ENCODE peak calls at places on chromosomes 1 and 21, in four cellular contexts. One of them, this sample, is unnamed.

GRCh38 chr21:44199448-44199847 is 41.3 kb downstream of the ICOSLG start:
- DNase-seq in GM12878: no peak
- DNase-seq in K562: no peak
- DNase-seq in HL-60: no peak
- DNase-seq in this sample: no peak

GRCh38 chr1:155071701-155072100 is 6.9 kb upstream of the EFNA3 start:
- DNase-seq in GM12878: no peak
- DNase-seq in K562: no peak
- DNase-seq in HL-60: no peak
- DNase-seq in this sample: no peak

GRCh38 chr1:212147581-212148033 is 112.1 kb downstream of the DTL start:
- DNase-seq in GM12878: no peak
- DNase-seq in K562: peak; percentile 51
- DNase-seq in HL-60: no peak
- DNase-seq in this sample: no peak

GRCh38 chr1:47934243-47934805 is 62.9 kb downstream of the TRABD2B start:
- DNase-seq in GM12878: no peak
- DNase-seq in K562: no peak
- DNase-seq in HL-60: no peak
- DNase-seq in this sample: no peak

GRCh38 chr1:10143961-10144485 is 66.3 kb upstream of the KIF1B start:
- DNase-seq in GM12878: no peak
- DNase-seq in K562: no peak
- DNase-seq in HL-60: no peak
- DNase-seq in this sample: no peak

GRCh38 chr21:36603221-36603620 is 95.7 kb upstream of the SIM2 start:
- DNase-seq in GM12878: no peak
- DNase-seq in K562: no peak
- DNase-seq in HL-60: no peak
- DNase-seq in this sample: no peak

GRCh38 chr1:205610036-205610435 is 21.8 kb downstream of the ELK4 start:
- DNase-seq in GM12878: no peak
- DNase-seq in K562: no peak
- DNase-seq in HL-60: no peak
- DNase-seq in this sample: no peak

GRCh38 chr21:41169701-41170100 is 1.7 kb downstream of the BACE2 start:
- DNase-seq in GM12878: no peak
- DNase-seq in K562: no peak
- DNase-seq in HL-60: no peak
- DNase-seq in this sample: no peak

GRCh38 chr1:116375884-116376733 is 3.1 kb downstream of the ATP1A1 start:
- DNase-seq in GM12878: no peak
- DNase-seq in K562: peak; percentile 61
- DNase-seq in HL-60: peak; percentile 40
- DNase-seq in this sample: no peak

GRCh38 chr1:212235848-212236247 is 49.4 kb upstream of the PPP2R5A start:
- DNase-seq in GM12878: no peak
- DNase-seq in K562: no peak
- DNase-seq in HL-60: peak; percentile 13
- DNase-seq in this sample: no peak

GRCh38 chr1:58621375-58621774 is 44.3 kb upstream of the TACSTD2 start:
- DNase-seq in GM12878: no peak
- DNase-seq in K562: no peak
- DNase-seq in HL-60: peak; percentile 29
- DNase-seq in this sample: no peak

GRCh38 chr1:154176341-154176740 is 15.6 kb downstream of the TPM3 start:
- DNase-seq in GM12878: no peak
- DNase-seq in K562: no peak
- DNase-seq in HL-60: no peak
- DNase-seq in this sample: no peak

GRCh38 chr21:25409992-25410391 is 197.3 kb downstream of the MRPL39 start:
- DNase-seq in GM12878: no peak
- DNase-seq in K562: no peak
- DNase-seq in HL-60: no peak
- DNase-seq in this sample: no peak

GRCh38 chr1:245894843-245895242 is 612.2 kb downstream of the SMYD3 start:
- DNase-seq in GM12878: peak; percentile 59
- DNase-seq in K562: no peak
- DNase-seq in HL-60: no peak
- DNase-seq in this sample: no peak

GRCh38 chr1:199515261-199515660 is 512.2 kb upstream of the NR5A2 start:
- DNase-seq in GM12878: no peak
- DNase-seq in K562: no peak
- DNase-seq in HL-60: no peak
- DNase-seq in this sample: no peak

GRCh38 chr1:158021721-158022120 is 28.3 kb downstream of the KIRREL1 start:
- DNase-seq in GM12878: no peak
- DNase-seq in K562: no peak
- DNase-seq in HL-60: no peak
- DNase-seq in this sample: no peak

GRCh38 chr21:39660596-39660995 is 47.9 kb downstream of the B3GALT5 start:
- DNase-seq in GM12878: no peak
- DNase-seq in K562: no peak
- DNase-seq in HL-60: no peak
- DNase-seq in this sample: no peak

GRCh38 chr21:31218830-31219608 is 125.0 kb downstream of the TIAM1 start:
- DNase-seq in GM12878: no peak
- DNase-seq in K562: no peak
- DNase-seq in HL-60: no peak
- DNase-seq in this sample: no peak

GRCh38 chr1:44785027-44785376 is 3.0 kb downstream of the BEST4 start:
- DNase-seq in GM12878: no peak
- DNase-seq in K562: no peak
- DNase-seq in HL-60: no peak
- DNase-seq in this sample: no peak

GRCh38 chr1:241706257-241706656 is 54.2 kb downstream of the WDR64 start:
- DNase-seq in GM12878: no peak
- DNase-seq in K562: peak; percentile 36
- DNase-seq in HL-60: no peak
- DNase-seq in this sample: no peak

GRCh38 chr1:77796695-77797405 is 17.4 kb downstream of the MIGA1 start:
- DNase-seq in GM12878: no peak
- DNase-seq in K562: peak; percentile 12
- DNase-seq in HL-60: no peak
- DNase-seq in this sample: no peak

GRCh38 chr1:219771039-219771438 is 157.3 kb downstream of the SLC30A10 start:
- DNase-seq in GM12878: no peak
- DNase-seq in K562: no peak
- DNase-seq in HL-60: no peak
- DNase-seq in this sample: no peak

GRCh38 chr1:155910621-155911121 is 478 bp downstream of the RIT1 start:
- DNase-seq in GM12878: no peak
- DNase-seq in K562: peak; percentile 76
- DNase-seq in HL-60: peak; percentile 7
- DNase-seq in this sample: no peak

GRCh38 chr1:35085421-35085820 is 6.2 kb downstream of the ZMYM1 start:
- DNase-seq in GM12878: no peak
- DNase-seq in K562: no peak
- DNase-seq in HL-60: no peak
- DNase-seq in this sample: no peak

GRCh38 chr1:75845576-75845975 is 48.9 kb downstream of the MSH4 start:
- DNase-seq in GM12878: no peak
- DNase-seq in K562: no peak
- DNase-seq in HL-60: no peak
- DNase-seq in this sample: no peak

GRCh38 chr1:64042331-64043100 is 160.9 kb upstream of the UBE2U start:
- DNase-seq in GM12878: no peak
- DNase-seq in K562: no peak
- DNase-seq in HL-60: no peak
- DNase-seq in this sample: no peak

DNA sequence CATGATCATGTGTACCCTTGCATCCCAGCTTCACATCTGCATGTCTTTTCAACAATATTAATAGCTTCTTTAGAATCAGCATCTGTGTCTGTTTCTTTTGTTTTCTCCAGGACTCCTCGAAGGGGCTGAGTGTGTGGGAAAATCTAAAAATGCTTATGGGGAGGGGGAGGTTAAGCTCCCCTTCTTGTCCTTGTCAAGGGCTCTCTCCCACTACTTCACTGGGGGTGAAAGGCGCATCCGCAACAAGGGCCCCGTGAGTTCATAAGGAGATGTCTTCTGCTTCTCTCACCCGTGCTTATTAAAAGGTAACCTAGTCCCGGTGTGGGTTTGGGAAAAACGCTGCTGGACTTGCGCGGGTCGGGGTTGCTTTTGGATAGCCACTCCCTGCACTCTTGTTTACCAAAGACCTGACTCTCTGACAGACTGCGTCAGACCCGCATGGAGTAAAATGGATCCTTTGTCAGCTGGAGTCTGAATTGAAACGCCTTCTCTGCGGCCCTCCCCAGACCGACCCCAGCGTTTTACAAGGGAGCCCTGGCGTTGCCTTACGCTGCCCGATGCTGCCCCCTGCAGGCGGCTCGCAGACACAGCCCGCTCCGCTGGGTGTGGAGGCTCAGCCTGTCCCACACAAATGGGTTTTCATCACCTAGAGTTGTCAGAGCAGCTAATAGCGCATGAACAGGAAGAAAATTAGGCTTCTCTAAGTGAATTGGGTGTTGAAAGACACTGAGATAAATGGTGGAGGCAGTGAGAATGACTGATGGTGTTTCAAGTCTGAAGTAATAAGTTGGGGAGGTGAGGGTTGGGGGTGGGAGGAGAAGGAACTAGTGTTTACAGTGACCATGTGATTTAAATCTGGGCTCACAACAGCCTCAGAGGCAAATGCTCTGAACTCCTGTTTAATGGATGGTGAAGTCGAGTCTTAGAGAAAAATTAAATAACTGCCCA is 53.9 kb downstream of the IER5 start:
- DNase-seq in GM12878: no peak
- DNase-seq in K562: peak; percentile 94
- DNase-seq in HL-60: peak; percentile 81
- DNase-seq in this sample: no peak
- TF ChIP-seq SPI1 in GM12878: no peak
- TF ChIP-seq SPI1 in K562: no peak
- TF ChIP-seq SPI1 in HL-60: no peak
- TF ChIP-seq SPI1 in this sample: no peak

DNA sequence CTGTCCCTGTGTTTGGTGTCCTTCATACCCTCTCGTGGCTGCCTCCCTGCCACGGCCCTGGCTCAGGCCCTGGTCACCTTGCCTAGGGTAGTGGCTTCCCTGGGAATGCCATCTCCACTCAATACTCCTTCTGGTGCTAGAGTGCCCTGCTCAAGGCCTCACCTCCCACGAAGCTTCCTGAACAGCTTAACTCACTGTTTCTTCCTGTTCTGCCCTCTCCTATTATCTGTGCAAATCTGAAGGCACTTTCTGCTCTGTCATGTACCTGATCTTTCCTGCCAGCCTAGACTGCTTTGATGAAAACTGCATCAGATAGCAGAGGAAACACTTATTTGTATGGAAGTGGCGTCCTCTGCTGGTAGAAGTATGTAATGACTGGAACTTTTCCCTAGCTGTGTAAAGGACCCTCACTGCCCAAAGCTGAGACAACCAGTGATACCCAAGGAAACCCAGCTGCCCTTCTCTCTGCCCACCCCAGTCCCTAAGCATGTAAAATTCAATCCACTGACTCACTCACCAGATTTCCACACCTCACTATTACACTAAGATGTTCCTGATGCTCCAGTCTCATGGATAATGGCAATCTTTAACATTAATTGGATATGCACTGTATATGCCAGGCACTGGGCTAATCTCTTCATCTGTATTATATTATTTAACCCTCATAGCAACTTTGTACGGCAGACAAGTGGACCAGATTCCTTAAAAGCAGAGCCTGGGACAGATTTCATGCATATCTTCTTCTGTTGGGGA is 36.2 kb upstream of the BTG2 start:
- DNase-seq in GM12878: no peak
- DNase-seq in K562: peak; percentile 88
- DNase-seq in HL-60: peak; percentile 73
- DNase-seq in this sample: no peak
- TF ChIP-seq POLR2AphosphoS5 in GM12878: no peak
- TF ChIP-seq POLR2AphosphoS5 in K562: no peak
- TF ChIP-seq POLR2AphosphoS5 in HL-60: no peak
- TF ChIP-seq POLR2AphosphoS5 in this sample: no peak

DNA sequence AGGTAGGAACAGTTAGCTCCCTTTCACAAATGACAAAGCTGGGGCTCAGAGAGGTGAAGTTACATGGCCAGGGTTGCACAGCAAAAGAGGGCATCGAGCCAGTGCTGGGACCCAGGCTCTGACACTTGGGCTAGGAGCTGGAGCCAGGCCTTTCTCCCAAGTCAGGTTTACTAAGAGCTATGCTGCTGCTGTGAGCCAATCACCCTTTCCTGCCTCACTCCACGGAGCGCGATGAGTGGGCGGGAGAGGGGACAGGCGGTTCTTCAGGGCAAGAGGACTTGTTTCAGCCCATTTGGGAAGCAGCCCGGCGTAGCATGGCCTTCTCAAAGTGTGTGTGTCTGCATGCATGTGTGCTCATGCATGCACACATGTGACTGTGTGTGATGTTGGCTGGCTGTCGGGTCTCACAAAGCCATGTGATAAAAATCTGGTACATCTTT is 10.6 kb downstream of the ID3 start:
- DNase-seq in GM12878: no peak
- DNase-seq in K562: peak; percentile 57
- DNase-seq in HL-60: no peak
- DNase-seq in this sample: no peak
- TF ChIP-seq SPI1 in GM12878: no peak
- TF ChIP-seq SPI1 in K562: no peak
- TF ChIP-seq SPI1 in HL-60: no peak
- TF ChIP-seq SPI1 in this sample: no peak

DNA sequence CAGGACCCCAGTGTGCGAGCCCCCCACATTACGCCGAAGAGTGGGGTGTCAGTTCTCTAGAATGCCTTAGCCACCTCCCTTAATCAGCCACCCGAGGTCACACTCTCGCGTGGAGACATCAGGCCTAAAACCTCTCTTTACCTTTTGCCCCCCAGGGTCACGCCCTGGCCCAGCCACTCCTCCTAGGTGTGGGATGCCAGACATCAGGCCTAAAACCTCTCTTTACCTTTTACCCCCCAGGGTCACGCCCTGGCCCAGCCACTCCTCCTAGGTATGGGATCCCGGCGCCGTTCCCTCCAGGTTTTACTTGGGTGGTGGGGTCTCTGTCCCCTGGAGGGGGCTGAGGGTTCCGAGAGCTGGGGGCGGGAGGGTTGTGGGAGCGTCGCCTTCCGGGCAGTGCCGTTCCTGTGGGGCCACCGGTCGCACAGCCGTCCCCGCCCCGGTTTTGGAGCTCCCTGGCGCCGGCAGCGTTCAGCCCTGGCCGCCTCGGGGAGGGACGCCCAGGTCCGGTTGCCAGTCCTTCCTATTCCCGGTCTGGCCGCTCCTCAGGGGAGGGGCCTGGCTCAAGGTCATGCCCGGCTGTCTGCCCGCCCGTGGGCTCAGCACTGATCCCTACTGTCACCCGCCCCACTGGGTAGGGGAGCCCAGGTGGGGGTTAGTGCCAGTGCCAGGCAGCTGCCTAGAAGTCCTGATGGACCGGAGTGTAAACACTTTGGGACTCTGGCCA is 882 bp downstream of the VPS13D start:
- DNase-seq in GM12878: no peak
- DNase-seq in K562: peak; percentile 43
- DNase-seq in HL-60: no peak
- DNase-seq in this sample: peak; percentile 43
- TF ChIP-seq POLR2AphosphoS5 in GM12878: no peak
- TF ChIP-seq POLR2AphosphoS5 in K562: no peak
- TF ChIP-seq POLR2AphosphoS5 in HL-60: no peak
- TF ChIP-seq POLR2AphosphoS5 in this sample: no peak